ENCODE peak calls at places on chromosome 3, in seven cellular contexts. Z, K, N, A, T, U and Y are unnamed samples.

GRCh38 chr3:147630921-147631320 is 221.8 kb downstream of the ZIC1 start:
- DNase-seq in Z (no peak), K (no peak), N (no peak), A (no peak), T (no peak), U (no peak), Y (no peak)

GRCh38 chr3:88988906-88989305 is 118.5 kb upstream of the EPHA3 start:
- DNase-seq in Z (no peak), K (no peak), N (peak; percentile 78), A (no peak), T (no peak), U (no peak), Y (peak; percentile 2)

GRCh38 chr3:146218880-146219866 is 31.7 kb downstream of the PLSCR4 start:
- DNase-seq in Z (no peak), K (peak; percentile 36), N (no peak), A (peak; percentile 44), T (no peak), U (no peak), Y (peak; percentile 7)

GRCh38 chr3:195036203-195037016 is 234.5 kb downstream of the XXYLT1 start:
- DNase-seq in Z (no peak), K (no peak), N (no peak), A (no peak), T (no peak), U (no peak), Y (no peak)

GRCh38 chr3:124997303-124998246 is 58.2 kb downstream of the HEG1 start:
- DNase-seq in Z (no peak), K (no peak), N (no peak), A (no peak), T (no peak), U (no peak), Y (no peak)

GRCh38 chr3:178804606-178805005 is 267.0 kb downstream of the ZMAT3 start:
- DNase-seq in Z (no peak), K (no peak), N (no peak), A (no peak), T (no peak), U (no peak), Y (no peak)

GRCh38 chr3:8847317-8847716 is 77.9 kb upstream of the OXTR start:
- DNase-seq in Z (no peak), K (no peak), N (no peak), A (no peak), T (no peak), U (no peak), Y (no peak)

GRCh38 chr3:153260681-153261080 is 98.7 kb downstream of the RAP2B start:
- DNase-seq in Z (no peak), K (no peak), N (no peak), A (no peak), T (no peak), U (no peak), Y (peak; percentile 94)

GRCh38 chr3:29683306-29683993 is 402.6 kb downstream of the RBMS3 start:
- DNase-seq in Z (no peak), K (peak; percentile 71), N (peak; percentile 43), A (peak; percentile 68), T (no peak), U (no peak), Y (peak; percentile 22)

GRCh38 chr3:134155456-134155855 is 95.2 kb downstream of the RYK start:
- DNase-seq in Z (no peak), K (no peak), N (no peak), A (no peak), T (no peak), U (no peak), Y (no peak)

GRCh38 chr3:54939591-54940300 is 11.9 kb upstream of the LRTM1 start:
- DNase-seq in Z (no peak), K (peak; percentile 62), N (no peak), A (peak; percentile 60), T (no peak), U (no peak), Y (peak; percentile 55)

GRCh38 chr3:186596568-186597287 is 16.1 kb upstream of the AHSG start:
- DNase-seq in Z (no peak), K (no peak), N (peak; percentile 96), A (peak; percentile 16), T (peak; percentile 76), U (no peak), Y (peak; percentile 72)

GRCh38 chr3:145882416-145882815 is 278.6 kb downstream of the PLOD2 start:
- DNase-seq in Z (no peak), K (no peak), N (no peak), A (no peak), T (no peak), U (no peak), Y (no peak)

GRCh38 chr3:12963869-12964712 is 109.1 kb downstream of the IQSEC1 start:
- DNase-seq in Z (no peak), K (peak; percentile 82), N (no peak), A (peak; percentile 43), T (no peak), U (no peak), Y (peak; percentile 27)

GRCh38 chr3:123843668-123844067 is 40.5 kb downstream of the MYLK start:
- DNase-seq in Z (peak; percentile 95), K (peak; percentile 82), N (peak; percentile 85), A (peak; percentile 72), T (no peak), U (no peak), Y (peak; percentile 49)

GRCh38 chr3:185264849-185265553 is 11.2 kb upstream of the EHHADH start:
- DNase-seq in Z (no peak), K (no peak), N (no peak), A (no peak), T (peak; percentile 24), U (no peak), Y (no peak)

GRCh38 chr3:132900479-132900878 is 137.7 kb upstream of the TMEM108 start:
- DNase-seq in Z (no peak), K (no peak), N (no peak), A (no peak), T (no peak), U (no peak), Y (no peak)

DNA sequence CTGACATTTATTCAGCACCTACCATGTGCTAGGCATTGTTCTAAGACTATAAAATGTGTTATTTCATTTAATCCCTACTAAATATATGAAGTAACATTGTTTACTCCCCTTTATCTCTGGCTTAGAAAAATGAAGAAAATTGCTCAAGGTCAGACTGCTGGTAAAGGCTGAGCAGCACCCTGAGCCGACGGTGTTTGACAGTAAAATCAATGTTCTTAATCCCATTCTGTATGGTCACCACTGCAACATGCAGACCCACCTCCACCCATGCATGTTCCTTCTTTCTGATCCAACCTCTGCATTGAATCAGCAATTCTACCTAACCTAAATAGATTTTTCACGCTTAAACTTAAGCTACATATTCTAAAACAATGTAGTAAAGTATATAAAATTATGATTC is 216.5 kb downstream of the ZBBX start:
- DNase-seq in Z (no peak), K (no peak), N (no peak), A (no peak), T (no peak), U (no peak), Y (no peak)
- H3K27ac ChIP-seq in Z (no peak overlapping the region), K (no peak overlapping the region), N (no peak overlapping the region), A (no peak overlapping the region), T (no peak overlapping the region), U (no peak overlapping the region), Y (no peak overlapping the region)

GRCh38 chr3:176087066-176087697 is 1110.1 kb downstream of the TBL1XR1 start:
- DNase-seq in Z (no peak), K (no peak), N (no peak), A (no peak), T (no peak), U (no peak), Y (no peak)

GRCh38 chr3:176090727-176091126 is 1106.6 kb downstream of the TBL1XR1 start:
- DNase-seq in Z (no peak), K (no peak), N (no peak), A (no peak), T (no peak), U (no peak), Y (no peak)

GRCh38 chr3:176088962-176089383 is 1108.3 kb downstream of the TBL1XR1 start:
- DNase-seq in Z (no peak), K (no peak), N (no peak), A (no peak), T (no peak), U (no peak), Y (no peak)
- H2BK5ac ChIP-seq in Z (no peak overlapping the region), K (no peak overlapping the region), N (no peak overlapping the region), A (no peak overlapping the region), T (no peak overlapping the region), U (no peak overlapping the region), Y (no peak overlapping the region)

DNA sequence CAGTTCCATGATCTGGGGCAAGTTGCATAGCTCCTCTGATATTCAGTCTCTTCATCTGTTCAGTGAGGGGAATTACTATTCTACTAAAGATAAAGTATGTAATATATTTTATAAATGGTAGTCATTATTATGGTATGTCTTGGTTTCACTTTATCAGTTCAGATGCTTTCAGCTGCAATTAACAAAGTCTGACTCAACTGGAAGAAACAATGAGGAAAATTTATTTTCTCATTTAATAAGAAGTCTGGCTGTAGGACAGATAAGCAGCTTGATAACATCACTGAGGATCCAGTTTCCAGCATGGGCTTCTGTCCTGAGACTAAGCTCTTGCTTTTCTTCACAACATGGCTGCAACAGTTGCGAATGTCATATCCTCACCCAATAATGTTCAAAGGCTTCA is 354.3 kb upstream of the TRIM42 start:
- DNase-seq in Z (no peak), K (no peak), N (no peak), A (no peak), T (no peak), U (no peak), Y (peak; percentile 75)
- H3K18ac ChIP-seq in Z (no peak overlapping the region), K (no peak overlapping the region), N (no peak overlapping the region), A (no peak overlapping the region), T (no peak overlapping the region), U (no peak overlapping the region), Y (no peak overlapping the region)

GRCh38 chr3:99918720-99919119 is 101.1 kb downstream of the CMSS1 start:
- DNase-seq in Z (no peak), K (no peak), N (no peak), A (peak; percentile 13), T (no peak), U (no peak), Y (no peak)

GRCh38 chr3:99921377-99921695 is 103.7 kb downstream of the CMSS1 start:
- DNase-seq in Z (no peak), K (no peak), N (no peak), A (no peak), T (no peak), U (no peak), Y (no peak)

GRCh38 chr3:99919694-99920093 is 102.0 kb downstream of the CMSS1 start:
- DNase-seq in Z (no peak), K (no peak), N (no peak), A (no peak), T (no peak), U (no peak), Y (no peak)

GRCh38 chr3:99921986-99922385 is 104.3 kb downstream of the CMSS1 start:
- DNase-seq in Z (no peak), K (no peak), N (no peak), A (no peak), T (no peak), U (no peak), Y (no peak)

DNA sequence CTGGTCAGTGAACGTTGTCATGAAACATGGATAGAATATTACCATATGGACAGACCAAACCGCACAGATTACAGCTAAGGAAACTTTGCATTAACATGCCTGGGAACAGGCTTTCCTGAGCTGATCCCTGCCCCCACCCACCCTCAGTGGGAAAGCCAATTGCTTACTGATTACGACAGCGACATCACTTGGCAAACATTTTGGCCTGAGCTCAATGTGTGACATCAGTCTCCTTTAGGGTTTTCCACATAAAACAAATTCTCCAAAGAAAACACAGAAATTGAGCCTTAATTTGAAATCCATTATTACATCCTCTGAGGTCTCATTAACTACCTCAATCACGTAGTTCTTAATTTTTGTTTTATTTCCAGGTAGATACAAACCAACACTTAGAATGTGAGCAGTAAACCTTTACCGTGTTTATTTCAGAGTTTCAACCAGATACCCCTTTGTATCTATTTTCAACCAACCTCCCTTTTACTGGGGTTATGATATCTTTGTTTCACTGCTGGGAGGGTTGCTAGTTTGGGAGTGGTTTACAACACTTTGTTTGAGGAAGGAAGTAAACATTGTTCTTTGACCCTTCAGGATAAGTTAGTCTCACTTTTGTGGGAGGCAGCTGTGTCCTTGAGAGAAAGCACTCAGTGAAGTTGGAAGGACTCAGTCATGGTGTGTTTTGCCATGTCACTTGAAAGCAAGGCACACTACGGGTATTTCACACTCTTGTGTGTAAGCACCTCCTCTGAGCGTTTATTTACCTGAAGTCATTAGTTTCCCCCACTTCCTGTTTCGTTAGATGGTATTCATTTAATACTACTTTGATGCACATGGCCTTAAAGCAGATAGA is 103.1 kb downstream of the CMSS1 start:
- DNase-seq in Z (no peak), K (peak; percentile 60), N (peak; percentile 91), A (peak; percentile 76), T (peak; percentile 47), U (no peak), Y (no peak)
- H3K27ac ChIP-seq in Z (no peak overlapping the region), K (no peak overlapping the region), N (no peak overlapping the region), A (peak overlapping the region; percentile 34), T (peak overlapping the region; percentile 30), U (no peak overlapping the region), Y (no peak overlapping the region)